ENCODE peak calls at places on chromosomes 6 and 20, in five cellular contexts. One of them, this sample, is unnamed.

GRCh38 chr6:166743415-166743814 is 116.4 kb upstream of the RPS6KA2 start:
- DNase-seq in neural crest cell: no peak
- DNase-seq in fibroblast of mammary gland: no peak
- DNase-seq in kidney glomerular epithelial cell: no peak
- DNase-seq in iPS-NIHi11: no peak
- DNase-seq in this sample: no peak

GRCh38 chr20:10511507-10512231 is 76.6 kb downstream of the SLX4IP start:
- DNase-seq in neural crest cell: no peak
- DNase-seq in fibroblast of mammary gland: peak
- DNase-seq in kidney glomerular epithelial cell: peak
- DNase-seq in iPS-NIHi11: peak
- DNase-seq in this sample: no peak

GRCh38 chr6:40358473-40359460 is 228.4 kb downstream of the LRFN2 start:
- DNase-seq in neural crest cell: no peak
- DNase-seq in fibroblast of mammary gland: no peak
- DNase-seq in kidney glomerular epithelial cell: no peak
- DNase-seq in iPS-NIHi11: no peak
- DNase-seq in this sample: no peak

GRCh38 chr6:20805027-20805426 is 270.8 kb downstream of the CDKAL1 start:
- DNase-seq in neural crest cell: no peak
- DNase-seq in fibroblast of mammary gland: no peak
- DNase-seq in kidney glomerular epithelial cell: no peak
- DNase-seq in iPS-NIHi11: no peak
- DNase-seq in this sample: no peak

GRCh38 chr20:38452880-38453624 is 17.9 kb upstream of the SNHG17 start:
- DNase-seq in neural crest cell: no peak
- DNase-seq in fibroblast of mammary gland: peak
- DNase-seq in kidney glomerular epithelial cell: no peak
- DNase-seq in iPS-NIHi11: no peak
- DNase-seq in this sample: no peak

GRCh38 chr6:113690255-113690956 is 166.7 kb upstream of the MARCKS start:
- DNase-seq in neural crest cell: no peak
- DNase-seq in fibroblast of mammary gland: peak
- DNase-seq in kidney glomerular epithelial cell: peak
- DNase-seq in iPS-NIHi11: no peak
- DNase-seq in this sample: no peak

GRCh38 chr20:13396036-13396435 is 175.0 kb downstream of the ISM1 start:
- DNase-seq in neural crest cell: no peak
- DNase-seq in fibroblast of mammary gland: no peak
- DNase-seq in kidney glomerular epithelial cell: no peak
- DNase-seq in iPS-NIHi11: no peak
- DNase-seq in this sample: no peak

GRCh38 chr20:50913976-50914375 is 17.3 kb downstream of the ADNP start:
- DNase-seq in neural crest cell: no peak
- DNase-seq in fibroblast of mammary gland: peak
- DNase-seq in kidney glomerular epithelial cell: peak
- DNase-seq in iPS-NIHi11: no peak
- DNase-seq in this sample: no peak

GRCh38 chr6:152671146-152671545 is 26.6 kb upstream of the MYCT1 start:
- DNase-seq in neural crest cell: no peak
- DNase-seq in fibroblast of mammary gland: no peak
- DNase-seq in kidney glomerular epithelial cell: no peak
- DNase-seq in iPS-NIHi11: no peak
- DNase-seq in this sample: no peak

GRCh38 chr6:163494279-163494727 is 79.8 kb downstream of the QKI start:
- DNase-seq in neural crest cell: no peak
- DNase-seq in fibroblast of mammary gland: peak
- DNase-seq in kidney glomerular epithelial cell: no peak
- DNase-seq in iPS-NIHi11: no peak
- DNase-seq in this sample: no peak

GRCh38 chr20:33835773-33836172 is 24.6 kb downstream of the CHMP4B start:
- DNase-seq in neural crest cell: no peak
- DNase-seq in fibroblast of mammary gland: peak
- DNase-seq in kidney glomerular epithelial cell: no peak
- DNase-seq in iPS-NIHi11: no peak
- DNase-seq in this sample: no peak

GRCh38 chr6:41673704-41674000 is 35.4 kb downstream of the MDFI start:
- DNase-seq in neural crest cell: no peak
- DNase-seq in fibroblast of mammary gland: no peak
- DNase-seq in kidney glomerular epithelial cell: no peak
- DNase-seq in iPS-NIHi11: no peak
- DNase-seq in this sample: no peak

GRCh38 chr6:95083506-95083905 is 493.8 kb upstream of the MANEA start:
- DNase-seq in neural crest cell: no peak
- DNase-seq in fibroblast of mammary gland: no peak
- DNase-seq in kidney glomerular epithelial cell: no peak
- DNase-seq in iPS-NIHi11: no peak
- DNase-seq in this sample: no peak

GRCh38 chr20:11926599-11926998 is 8.9 kb downstream of the BTBD3 start:
- DNase-seq in neural crest cell: no peak
- DNase-seq in fibroblast of mammary gland: no peak
- DNase-seq in kidney glomerular epithelial cell: no peak
- DNase-seq in iPS-NIHi11: no peak
- DNase-seq in this sample: no peak

GRCh38 chr6:81515562-81516453 is 236.7 kb downstream of the TENT5A start:
- DNase-seq in neural crest cell: no peak
- DNase-seq in fibroblast of mammary gland: peak
- DNase-seq in kidney glomerular epithelial cell: no peak
- DNase-seq in iPS-NIHi11: no peak
- DNase-seq in this sample: no peak

GRCh38 chr20:14800743-14801425 is 463.5 kb upstream of the FLRT3 start:
- DNase-seq in neural crest cell: no peak
- DNase-seq in fibroblast of mammary gland: no peak
- DNase-seq in kidney glomerular epithelial cell: no peak
- DNase-seq in iPS-NIHi11: no peak
- DNase-seq in this sample: no peak

GRCh38 chr6:32462609-32463008 is 22.9 kb downstream of the HLA-DRA start:
- DNase-seq in neural crest cell: no peak
- DNase-seq in fibroblast of mammary gland: peak
- DNase-seq in kidney glomerular epithelial cell: no peak
- DNase-seq in iPS-NIHi11: no peak
- DNase-seq in this sample: no peak

GRCh38 chr20:56391037-56391436 is 978 bp downstream of the AURKA start:
- DNase-seq in neural crest cell: no peak
- DNase-seq in fibroblast of mammary gland: no peak
- DNase-seq in kidney glomerular epithelial cell: no peak
- DNase-seq in iPS-NIHi11: no peak
- DNase-seq in this sample: no peak

GRCh38 chr20:35698298-35699126 is 640 bp downstream of the NFS1 start:
- DNase-seq in neural crest cell: no peak
- DNase-seq in fibroblast of mammary gland: no peak
- DNase-seq in kidney glomerular epithelial cell: no peak
- DNase-seq in iPS-NIHi11: peak
- DNase-seq in this sample: peak

GRCh38 chr6:87341899-87342298 is 2.7 kb upstream of the C6orf163 start:
- DNase-seq in neural crest cell: no peak
- DNase-seq in fibroblast of mammary gland: no peak
- DNase-seq in kidney glomerular epithelial cell: peak
- DNase-seq in iPS-NIHi11: no peak
- DNase-seq in this sample: no peak

GRCh38 chr20:17992224-17992637 is 23.4 kb downstream of the MGME1 start:
- DNase-seq in neural crest cell: no peak
- DNase-seq in fibroblast of mammary gland: no peak
- DNase-seq in kidney glomerular epithelial cell: no peak
- DNase-seq in iPS-NIHi11: no peak
- DNase-seq in this sample: no peak

GRCh38 chr6:145669627-145670034 is 65.7 kb downstream of the EPM2A start:
- DNase-seq in neural crest cell: no peak
- DNase-seq in fibroblast of mammary gland: peak
- DNase-seq in kidney glomerular epithelial cell: peak
- DNase-seq in iPS-NIHi11: no peak
- DNase-seq in this sample: no peak

GRCh38 chr6:46378882-46379405 is 112.3 kb downstream of the RCAN2 start:
- DNase-seq in neural crest cell: no peak
- DNase-seq in fibroblast of mammary gland: no peak
- DNase-seq in kidney glomerular epithelial cell: no peak
- DNase-seq in iPS-NIHi11: no peak
- DNase-seq in this sample: no peak

GRCh38 chr6:52087498-52087999 is at the start of gene PKHD1:
- DNase-seq in neural crest cell: no peak
- DNase-seq in fibroblast of mammary gland: peak
- DNase-seq in kidney glomerular epithelial cell: peak
- DNase-seq in iPS-NIHi11: peak
- DNase-seq in this sample: no peak

GRCh38 chr6:132235596-132236280 is 165.5 kb downstream of the MOXD1 start:
- DNase-seq in neural crest cell: no peak
- DNase-seq in fibroblast of mammary gland: no peak
- DNase-seq in kidney glomerular epithelial cell: peak
- DNase-seq in iPS-NIHi11: no peak
- DNase-seq in this sample: no peak

GRCh38 chr6:42142118-42142835 is at the start of gene C6orf132:
- DNase-seq in neural crest cell: peak
- DNase-seq in fibroblast of mammary gland: no peak
- DNase-seq in kidney glomerular epithelial cell: peak
- DNase-seq in iPS-NIHi11: peak
- DNase-seq in this sample: peak

GRCh38 chr6:52994031-52994788 is 874 bp downstream of the GSTA4 start:
- DNase-seq in neural crest cell: peak
- DNase-seq in fibroblast of mammary gland: peak
- DNase-seq in kidney glomerular epithelial cell: peak
- DNase-seq in iPS-NIHi11: peak
- DNase-seq in this sample: peak

GRCh38 chr6:31927242-31927867 is at the start of gene C2:
- DNase-seq in neural crest cell: no peak
- DNase-seq in fibroblast of mammary gland: no peak
- DNase-seq in kidney glomerular epithelial cell: no peak
- DNase-seq in iPS-NIHi11: no peak
- DNase-seq in this sample: no peak

GRCh38 chr6:89853068-89853467 is 23.4 kb downstream of the CASP8AP2 start:
- DNase-seq in neural crest cell: no peak
- DNase-seq in fibroblast of mammary gland: no peak
- DNase-seq in kidney glomerular epithelial cell: peak
- DNase-seq in iPS-NIHi11: no peak
- DNase-seq in this sample: no peak

This sample was measured in nephron progenitor cell.